ENCODE peak calls at places on chromosomes 11 and 22, in seven cellular contexts. One of them, this sample, is unnamed.
A peak's percentile ranks its signal among the peaks of the same experiment; 100 is the strongest.

GRCh38 chr11:14078941-14079522 is 116.5 kb downstream of the SPON1 start:
- DNase-seq in psoas muscle: no peak
- DNase-seq in A673: no peak
- DNase-seq in body of pancreas: no peak
- DNase-seq in sigmoid colon: no peak
- DNase-seq in suprapubic skin: no peak
- DNase-seq in IMR-90: no peak
- DNase-seq in this sample: no peak

GRCh38 chr22:22720724-22721261 is 76.4 kb downstream of the GGTLC2 start:
- DNase-seq in IMR-90: no peak
- DNase-seq in A673: no peak
- DNase-seq in sigmoid colon: no peak
- DNase-seq in suprapubic skin: no peak
- DNase-seq in body of pancreas: no peak
- DNase-seq in psoas muscle: no peak
- DNase-seq in this sample: no peak

GRCh38 chr22:46935506-46936377 is 173.3 kb downstream of the TBC1D22A start:
- DNase-seq in psoas muscle: no peak
- DNase-seq in suprapubic skin: peak; percentile 73
- DNase-seq in body of pancreas: no peak
- DNase-seq in A673: peak; percentile 16
- DNase-seq in IMR-90: no peak
- DNase-seq in sigmoid colon: no peak
- DNase-seq in this sample: no peak

GRCh38 chr11:8501838-8502237 is 92.2 kb downstream of the STK33 start:
- DNase-seq in A673: no peak
- DNase-seq in suprapubic skin: no peak
- DNase-seq in sigmoid colon: no peak
- DNase-seq in IMR-90: peak; percentile 19
- DNase-seq in body of pancreas: no peak
- DNase-seq in psoas muscle: no peak
- DNase-seq in this sample: no peak

GRCh38 chr11:129694538-129694937 is 121.1 kb upstream of the TMEM45B start:
- DNase-seq in body of pancreas: no peak
- DNase-seq in IMR-90: no peak
- DNase-seq in A673: peak; percentile 28
- DNase-seq in psoas muscle: no peak
- DNase-seq in sigmoid colon: no peak
- DNase-seq in suprapubic skin: no peak
- DNase-seq in this sample: no peak

GRCh38 chr22:25829237-25829636 is 87.2 kb downstream of the MYO18B start:
- DNase-seq in psoas muscle: no peak
- DNase-seq in IMR-90: no peak
- DNase-seq in body of pancreas: no peak
- DNase-seq in suprapubic skin: no peak
- DNase-seq in A673: no peak
- DNase-seq in sigmoid colon: no peak
- DNase-seq in this sample: no peak

GRCh38 chr22:39208013-39208680 is 36.6 kb downstream of the PDGFB start:
- DNase-seq in A673: no peak
- DNase-seq in suprapubic skin: peak; percentile 57
- DNase-seq in sigmoid colon: peak; percentile 62
- DNase-seq in IMR-90: no peak
- DNase-seq in body of pancreas: peak; percentile 25
- DNase-seq in psoas muscle: no peak
- DNase-seq in this sample: no peak

GRCh38 chr11:10108901-10109665 is 184.9 kb downstream of the SBF2 start:
- DNase-seq in IMR-90: peak; percentile 40
- DNase-seq in A673: peak; percentile 62
- DNase-seq in sigmoid colon: no peak
- DNase-seq in suprapubic skin: no peak
- DNase-seq in psoas muscle: no peak
- DNase-seq in body of pancreas: no peak
- DNase-seq in this sample: no peak

GRCh38 chr11:85809881-85810280 is 1.1 kb downstream of the SYTL2 start:
- DNase-seq in sigmoid colon: no peak
- DNase-seq in psoas muscle: no peak
- DNase-seq in IMR-90: no peak
- DNase-seq in A673: peak; percentile 22
- DNase-seq in body of pancreas: no peak
- DNase-seq in suprapubic skin: no peak
- DNase-seq in this sample: no peak

GRCh38 chr11:27217496-27217895 is 145.5 kb downstream of the CCDC34 start:
- DNase-seq in body of pancreas: no peak
- DNase-seq in A673: no peak
- DNase-seq in suprapubic skin: no peak
- DNase-seq in sigmoid colon: no peak
- DNase-seq in psoas muscle: no peak
- DNase-seq in IMR-90: no peak
- DNase-seq in this sample: no peak

GRCh38 chr22:44386386-44387035 is 73.8 kb upstream of the SHISAL1 start:
- DNase-seq in body of pancreas: no peak
- DNase-seq in IMR-90: no peak
- DNase-seq in suprapubic skin: no peak
- DNase-seq in A673: no peak
- DNase-seq in sigmoid colon: peak; percentile 52
- DNase-seq in psoas muscle: peak; percentile 27
- DNase-seq in this sample: no peak

GRCh38 chr22:26770624-26771023 is 113.2 kb downstream of the MIAT start:
- DNase-seq in body of pancreas: no peak
- DNase-seq in IMR-90: peak; percentile 37
- DNase-seq in A673: no peak
- DNase-seq in psoas muscle: no peak
- DNase-seq in sigmoid colon: no peak
- DNase-seq in suprapubic skin: no peak
- DNase-seq in this sample: no peak

GRCh38 chr22:17695986-17696385 is 57.4 kb downstream of the BCL2L13 start:
- DNase-seq in sigmoid colon: no peak
- DNase-seq in psoas muscle: no peak
- DNase-seq in body of pancreas: no peak
- DNase-seq in A673: no peak
- DNase-seq in IMR-90: no peak
- DNase-seq in suprapubic skin: no peak
- DNase-seq in this sample: no peak

GRCh38 chr11:25566298-25567200 is 765.4 kb upstream of the ANO3 start:
- DNase-seq in IMR-90: no peak
- DNase-seq in A673: no peak
- DNase-seq in suprapubic skin: no peak
- DNase-seq in body of pancreas: no peak
- DNase-seq in psoas muscle: peak; percentile 53
- DNase-seq in sigmoid colon: peak; percentile 64
- DNase-seq in this sample: peak; percentile 23

GRCh38 chr22:37070744-37071143 is 19.2 kb downstream of the KCTD17 start:
- DNase-seq in psoas muscle: no peak
- DNase-seq in IMR-90: no peak
- DNase-seq in sigmoid colon: no peak
- DNase-seq in suprapubic skin: no peak
- DNase-seq in A673: no peak
- DNase-seq in body of pancreas: no peak
- DNase-seq in this sample: no peak

GRCh38 chr22:37068859-37069258 is 17.3 kb downstream of the KCTD17 start:
- DNase-seq in psoas muscle: no peak
- DNase-seq in sigmoid colon: no peak
- DNase-seq in body of pancreas: no peak
- DNase-seq in suprapubic skin: no peak
- DNase-seq in IMR-90: no peak
- DNase-seq in A673: no peak
- DNase-seq in this sample: no peak

GRCh38 chr22:37069319-37069718 is 17.8 kb downstream of the KCTD17 start:
- DNase-seq in IMR-90: no peak
- DNase-seq in psoas muscle: no peak
- DNase-seq in suprapubic skin: no peak
- DNase-seq in sigmoid colon: no peak
- DNase-seq in body of pancreas: no peak
- DNase-seq in A673: no peak
- DNase-seq in this sample: no peak

GRCh38 chr22:37070334-37070733 is 18.8 kb downstream of the KCTD17 start:
- DNase-seq in suprapubic skin: no peak
- DNase-seq in psoas muscle: no peak
- DNase-seq in body of pancreas: no peak
- DNase-seq in IMR-90: no peak
- DNase-seq in sigmoid colon: no peak
- DNase-seq in A673: no peak
- DNase-seq in this sample: no peak

GRCh38 chr22:37069719-37070118 is 18.2 kb downstream of the KCTD17 start:
- DNase-seq in IMR-90: no peak
- DNase-seq in psoas muscle: no peak
- DNase-seq in A673: no peak
- DNase-seq in body of pancreas: no peak
- DNase-seq in suprapubic skin: no peak
- DNase-seq in sigmoid colon: no peak
- DNase-seq in this sample: no peak
- H3K27ac ChIP-seq in IMR-90: no peak overlapping the region
- H3K27ac ChIP-seq in psoas muscle: no peak overlapping the region
- H3K27ac ChIP-seq in A673: no peak overlapping the region
- H3K27ac ChIP-seq in body of pancreas: no peak overlapping the region
- H3K27ac ChIP-seq in suprapubic skin: no peak overlapping the region
- H3K27ac ChIP-seq in sigmoid colon: no peak overlapping the region
- H3K27ac ChIP-seq in this sample: no peak overlapping the region

DNA sequence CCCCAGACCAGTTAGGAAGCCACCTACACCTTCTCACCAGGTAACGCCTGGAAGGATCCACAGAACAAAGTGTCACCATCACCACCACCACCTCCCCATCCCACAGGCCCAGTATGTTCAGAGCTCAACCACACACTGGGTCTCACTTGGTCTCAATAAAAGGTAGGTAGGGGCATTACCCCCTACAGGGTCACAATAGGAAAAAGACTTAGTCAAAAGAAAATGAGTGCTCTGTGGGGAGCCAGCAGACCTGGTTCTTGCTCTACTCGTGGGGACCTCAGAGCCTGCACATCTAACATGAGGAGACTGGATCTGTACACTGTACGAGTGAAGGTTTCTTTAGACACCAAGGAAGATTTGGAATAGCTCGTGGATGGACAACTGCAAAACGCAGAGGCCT is 49.3 kb downstream of the HIRA start:
- DNase-seq in sigmoid colon: peak; percentile 19
- DNase-seq in suprapubic skin: no peak
- DNase-seq in IMR-90: no peak
- DNase-seq in psoas muscle: no peak
- DNase-seq in body of pancreas: no peak
- DNase-seq in A673: no peak
- DNase-seq in this sample: no peak
- H3K36me3 ChIP-seq in sigmoid colon: peaks cover 59% of the 10 kb centered on the region
- H3K36me3 ChIP-seq in suprapubic skin: peaks cover 78% of the 10 kb centered on the region
- H3K36me3 ChIP-seq in IMR-90: peaks cover 47% of the 10 kb centered on the region
- H3K36me3 ChIP-seq in psoas muscle: peaks cover 3% of the 10 kb centered on the region
- H3K36me3 ChIP-seq in body of pancreas: peaks cover 23% of the 10 kb centered on the region
- H3K36me3 ChIP-seq in A673: peaks cover 63% of the 10 kb centered on the region
- H3K36me3 ChIP-seq in this sample: peaks cover 87% of the 10 kb centered on the region

DNA sequence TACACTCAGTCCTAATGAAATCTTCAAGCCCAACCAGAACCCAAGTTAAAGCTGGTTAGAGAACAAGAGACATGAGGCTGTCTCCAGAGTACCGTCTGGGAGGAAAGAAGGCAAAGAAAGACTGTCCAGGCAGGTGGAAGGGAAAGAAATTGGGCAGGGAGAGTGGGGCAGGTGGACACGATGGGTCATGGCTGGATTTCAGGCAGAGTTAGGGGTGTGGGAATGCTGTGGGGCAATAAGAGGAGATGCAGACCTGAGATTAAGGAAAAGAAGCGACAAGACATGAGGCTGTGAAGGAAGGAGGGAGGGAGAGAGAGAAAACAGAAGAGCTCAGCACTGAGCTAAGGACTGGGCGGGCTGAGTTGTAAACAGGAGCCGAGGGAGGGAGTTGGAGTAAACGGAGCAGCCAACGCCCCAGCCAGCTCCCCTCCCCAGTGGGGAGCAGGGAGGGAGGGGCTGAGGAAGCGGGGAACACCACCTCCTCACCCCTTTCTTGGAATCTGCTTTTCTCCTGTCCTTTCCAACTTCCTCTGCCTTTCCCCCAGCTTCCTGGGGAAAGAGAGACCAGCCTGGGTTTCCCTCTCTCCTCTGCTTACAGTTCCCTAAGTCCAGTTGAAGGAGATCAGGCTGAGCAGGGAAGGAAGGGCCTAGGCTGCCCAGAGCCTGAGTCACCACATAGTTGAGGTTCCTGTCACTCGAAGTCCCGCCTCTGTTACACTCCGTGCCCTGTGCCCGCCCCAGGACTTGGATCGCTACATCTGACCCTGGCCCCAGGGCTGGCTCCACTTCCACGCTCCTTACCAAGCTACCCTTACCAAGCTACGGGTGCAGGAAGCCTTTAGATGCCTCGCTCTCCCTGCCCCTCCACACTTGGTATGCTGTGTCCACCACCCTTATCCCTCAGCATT is 6.6 kb upstream of the AHNAK start:
- DNase-seq in psoas muscle: peak; percentile 94
- DNase-seq in body of pancreas: peak; percentile 79
- DNase-seq in sigmoid colon: peak; percentile 95
- DNase-seq in suprapubic skin: peak; percentile 94
- DNase-seq in IMR-90: peak; percentile 96
- DNase-seq in A673: peak; percentile 76
- DNase-seq in this sample: peak; percentile 86
- H3K4me1 ChIP-seq in psoas muscle: peaks cover 72% of the 10 kb centered on the region
- H3K4me1 ChIP-seq in body of pancreas: peaks cover 90% of the 10 kb centered on the region
- H3K4me1 ChIP-seq in sigmoid colon: peaks cover 86% of the 10 kb centered on the region
- H3K4me1 ChIP-seq in suprapubic skin: peaks cover 98% of the 10 kb centered on the region
- H3K4me1 ChIP-seq in IMR-90: peaks cover 38% of the 10 kb centered on the region
- H3K4me1 ChIP-seq in A673: peaks cover 62% of the 10 kb centered on the region
- H3K4me1 ChIP-seq in this sample: peaks cover 97% of the 10 kb centered on the region

GRCh38 chr11:32580967-32581366 is 2.7 kb upstream of the EIF3M start:
- DNase-seq in suprapubic skin: no peak
- DNase-seq in IMR-90: peak; percentile 44
- DNase-seq in sigmoid colon: no peak
- DNase-seq in psoas muscle: no peak
- DNase-seq in A673: no peak
- DNase-seq in body of pancreas: no peak
- DNase-seq in this sample: no peak

GRCh38 chr11:32583451-32584271 is at the start of gene EIF3M:
- DNase-seq in sigmoid colon: peak; percentile 98
- DNase-seq in IMR-90: peak; percentile 94
- DNase-seq in body of pancreas: peak; percentile 95
- DNase-seq in suprapubic skin: peak; percentile 98
- DNase-seq in A673: peak; percentile 100
- DNase-seq in psoas muscle: peak; percentile 98
- DNase-seq in this sample: peak; percentile 97

GRCh38 chr11:32581556-32581955 is 2.1 kb upstream of the EIF3M start:
- DNase-seq in sigmoid colon: no peak
- DNase-seq in suprapubic skin: no peak
- DNase-seq in psoas muscle: no peak
- DNase-seq in body of pancreas: no peak
- DNase-seq in IMR-90: no peak
- DNase-seq in A673: no peak
- DNase-seq in this sample: no peak

GRCh38 chr11:32586576-32587190 is 3.1 kb downstream of the EIF3M start:
- DNase-seq in body of pancreas: no peak
- DNase-seq in sigmoid colon: no peak
- DNase-seq in IMR-90: peak; percentile 24
- DNase-seq in suprapubic skin: no peak
- DNase-seq in A673: peak; percentile 88
- DNase-seq in psoas muscle: no peak
- DNase-seq in this sample: no peak

DNA sequence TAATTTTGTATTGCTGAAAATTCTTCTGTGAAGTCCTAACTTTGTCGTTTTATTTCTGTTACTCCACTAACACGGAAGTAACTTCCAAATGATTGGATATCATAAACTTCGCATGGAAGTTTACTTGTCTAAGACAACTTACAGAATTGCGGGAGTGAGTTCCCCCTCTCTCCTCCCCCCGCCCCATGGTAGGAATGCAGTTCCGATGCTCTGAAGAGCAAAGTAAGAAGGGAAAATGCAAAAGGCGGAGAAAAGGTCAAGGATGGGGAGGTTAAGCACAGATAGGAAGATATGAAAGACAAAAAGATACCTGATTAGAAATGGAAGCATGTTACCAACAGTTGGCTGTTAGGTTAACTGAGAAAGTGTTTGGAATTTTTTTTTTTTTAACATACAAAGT is 1.3 kb downstream of the EIF3M start:
- DNase-seq in IMR-90: no peak
- DNase-seq in body of pancreas: no peak
- DNase-seq in suprapubic skin: no peak
- DNase-seq in A673: peak; percentile 50
- DNase-seq in psoas muscle: no peak
- DNase-seq in sigmoid colon: no peak
- DNase-seq in this sample: no peak
- H3K27ac ChIP-seq in IMR-90: no peak overlapping the region
- H3K27ac ChIP-seq in body of pancreas: no peak overlapping the region
- H3K27ac ChIP-seq in suprapubic skin: no peak overlapping the region
- H3K27ac ChIP-seq in A673: peak overlapping the region; percentile 91
- H3K27ac ChIP-seq in psoas muscle: no peak overlapping the region
- H3K27ac ChIP-seq in sigmoid colon: no peak overlapping the region
- H3K27ac ChIP-seq in this sample: no peak overlapping the region